ENCODE peak calls at places on chromosomes 7 and 10, in four cellular contexts. D is germinal center, A is renal cortical epithelial cell, C is NCI-H460. V is an unnamed sample.

GRCh38 chr7:48280100-48280499 is 108.8 kb downstream of the ABCA13 start:
- DNase-seq in D (no peak), A (no peak), C (no peak), V (no peak)

GRCh38 chr7:159156436-159157245 is 12.0 kb upstream of the VIPR2 start:
- DNase-seq in C (no peak), D (no peak), A (no peak), V (no peak)

GRCh38 chr7:44796034-44796503 is 412 bp upstream of the PPIA start:
- DNase-seq in D (peak; percentile 62), A (no peak), C (peak; percentile 29), V (peak; percentile 83)

GRCh38 chr10:47049056-47049851 is 138.0 kb downstream of the PTPN20 start:
- DNase-seq in A (no peak), C (no peak), D (no peak), V (no peak)

GRCh38 chr10:130423455-130424305 is 287.5 kb downstream of the GLRX3 start:
- DNase-seq in D (no peak), A (no peak), C (no peak), V (no peak)

GRCh38 chr10:57946833-57947232 is 320.9 kb downstream of the IPMK start:
- DNase-seq in D (no peak), C (no peak), A (no peak), V (no peak)

GRCh38 chr7:75534727-75535307 is 42.7 kb downstream of the SPDYE5 start:
- DNase-seq in A (peak; percentile 11), D (peak; percentile 66), C (no peak), V (no peak)

GRCh38 chr10:101063162-101063525 is 1.4 kb downstream of the KAZALD1 start:
- DNase-seq in A (no peak), D (no peak), C (no peak), V (peak; percentile 27)

GRCh38 chr10:14200645-14201534 is 129.8 kb downstream of the FRMD4A start:
- DNase-seq in C (no peak), A (no peak), D (no peak), V (no peak)

GRCh38 chr7:112080441-112080840 is 125.8 kb downstream of the DOCK4 start:
- DNase-seq in A (peak; percentile 98), C (peak; percentile 99), D (peak; percentile 11), V (peak; percentile 18)

GRCh38 chr7:156827587-156828203 is 65.3 kb downstream of the LMBR1 start:
- DNase-seq in C (peak; percentile 13), A (peak; percentile 46), D (no peak), V (peak; percentile 30)

GRCh38 chr10:125006188-125006680 is 64.3 kb downstream of the ZRANB1 start:
- DNase-seq in A (no peak), D (no peak), C (no peak), V (no peak)

GRCh38 chr10:119412244-119412750 is 130.2 kb downstream of the RGS10 start:
- DNase-seq in A (peak; percentile 44), C (no peak), D (no peak), V (no peak)

GRCh38 chr10:25498645-25499044 is 323.8 kb downstream of the GPR158 start:
- DNase-seq in A (no peak), C (no peak), D (no peak), V (no peak)

V was measured in OCI-LY7.